ENCODE peak calls at places on chromosomes 7 and 10, in five cellular contexts. One of them, this sample, is unnamed.

GRCh38 chr7:108000875-108001758 is 1.8 kb downstream of the LAMB1 start:
- DNase-seq in GM12878: no peak
- DNase-seq in NT2/D1: no peak
- DNase-seq in H1: peak
- DNase-seq in HepG2: no peak
- DNase-seq in this sample: no peak

GRCh38 chr7:12975387-12975786 is 288.0 kb downstream of the ARL4A start:
- DNase-seq in GM12878: no peak
- DNase-seq in NT2/D1: no peak
- DNase-seq in H1: no peak
- DNase-seq in HepG2: no peak
- DNase-seq in this sample: no peak

GRCh38 chr10:47438857-47439474 is 44.9 kb downstream of the ANXA8 start:
- DNase-seq in GM12878: no peak
- DNase-seq in NT2/D1: peak
- DNase-seq in H1: no peak
- DNase-seq in HepG2: peak
- DNase-seq in this sample: peak

GRCh38 chr7:127667751-127668530 is 15.9 kb downstream of the SND1 start:
- DNase-seq in GM12878: no peak
- DNase-seq in NT2/D1: no peak
- DNase-seq in H1: no peak
- DNase-seq in HepG2: no peak
- DNase-seq in this sample: no peak

GRCh38 chr7:22430457-22430856 is 69.5 kb downstream of the STEAP1B start:
- DNase-seq in GM12878: no peak
- DNase-seq in NT2/D1: no peak
- DNase-seq in H1: no peak
- DNase-seq in HepG2: no peak
- DNase-seq in this sample: no peak

GRCh38 chr7:137209151-137209822 is 134.2 kb downstream of the PTN start:
- DNase-seq in GM12878: no peak
- DNase-seq in NT2/D1: no peak
- DNase-seq in H1: no peak
- DNase-seq in HepG2: no peak
- DNase-seq in this sample: no peak

GRCh38 chr7:50651227-50651989 is 86.2 kb upstream of the DDC start:
- DNase-seq in GM12878: no peak
- DNase-seq in NT2/D1: no peak
- DNase-seq in H1: no peak
- DNase-seq in HepG2: no peak
- DNase-seq in this sample: no peak

GRCh38 chr7:145624618-145625017 is 492.0 kb upstream of the CNTNAP2 start:
- DNase-seq in GM12878: no peak
- DNase-seq in NT2/D1: no peak
- DNase-seq in H1: no peak
- DNase-seq in HepG2: no peak
- DNase-seq in this sample: no peak

GRCh38 chr10:71780722-71781121 is 7.4 kb upstream of the VSIR start:
- DNase-seq in GM12878: no peak
- DNase-seq in NT2/D1: no peak
- DNase-seq in H1: no peak
- DNase-seq in HepG2: no peak
- DNase-seq in this sample: no peak

GRCh38 chr7:143052041-143052440 is at the start of gene OR6V1:
- DNase-seq in GM12878: no peak
- DNase-seq in NT2/D1: no peak
- DNase-seq in H1: no peak
- DNase-seq in HepG2: no peak
- DNase-seq in this sample: no peak

GRCh38 chr7:39130304-39130703 is 152.6 kb downstream of the POU6F2 start:
- DNase-seq in GM12878: no peak
- DNase-seq in NT2/D1: no peak
- DNase-seq in H1: no peak
- DNase-seq in HepG2: no peak
- DNase-seq in this sample: no peak

GRCh38 chr10:110872145-110872983 is 636 bp downstream of the PDCD4 start:
- DNase-seq in GM12878: no peak
- DNase-seq in NT2/D1: peak
- DNase-seq in H1: peak
- DNase-seq in HepG2: peak
- DNase-seq in this sample: peak

GRCh38 chr7:131556055-131556911 is at the start of gene PODXL:
- DNase-seq in GM12878: no peak
- DNase-seq in NT2/D1: no peak
- DNase-seq in H1: peak
- DNase-seq in HepG2: no peak
- DNase-seq in this sample: peak

GRCh38 chr10:114541081-114541833 is 116.8 kb downstream of the ABLIM1 start:
- DNase-seq in GM12878: no peak
- DNase-seq in NT2/D1: no peak
- DNase-seq in H1: no peak
- DNase-seq in HepG2: no peak
- DNase-seq in this sample: no peak

GRCh38 chr7:431658-432111 is 88.0 kb downstream of the PDGFA start:
- DNase-seq in GM12878: no peak
- DNase-seq in NT2/D1: no peak
- DNase-seq in H1: no peak
- DNase-seq in HepG2: no peak
- DNase-seq in this sample: no peak

GRCh38 chr10:61140765-61141392 is 196.9 kb upstream of the RHOBTB1 start:
- DNase-seq in GM12878: no peak
- DNase-seq in NT2/D1: no peak
- DNase-seq in H1: no peak
- DNase-seq in HepG2: peak
- DNase-seq in this sample: peak

GRCh38 chr7:129458171-129458570 is 23.9 kb downstream of the STRIP2 start:
- DNase-seq in GM12878: no peak
- DNase-seq in NT2/D1: no peak
- DNase-seq in H1: no peak
- DNase-seq in HepG2: no peak
- DNase-seq in this sample: no peak

GRCh38 chr10:3527869-3528268 is 257.1 kb downstream of the KLF6 start:
- DNase-seq in GM12878: no peak
- DNase-seq in NT2/D1: no peak
- DNase-seq in H1: no peak
- DNase-seq in HepG2: no peak
- DNase-seq in this sample: no peak

GRCh38 chr10:3526721-3527120 is 258.3 kb downstream of the KLF6 start:
- DNase-seq in GM12878: no peak
- DNase-seq in NT2/D1: no peak
- DNase-seq in H1: no peak
- DNase-seq in HepG2: no peak
- DNase-seq in this sample: no peak

GRCh38 chr10:3527144-3527543 is 257.9 kb downstream of the KLF6 start:
- DNase-seq in GM12878: no peak
- DNase-seq in NT2/D1: no peak
- DNase-seq in H1: no peak
- DNase-seq in HepG2: no peak
- DNase-seq in this sample: no peak

GRCh38 chr10:3524086-3524960 is 260.7 kb downstream of the KLF6 start:
- DNase-seq in GM12878: no peak
- DNase-seq in NT2/D1: no peak
- DNase-seq in H1: no peak
- DNase-seq in HepG2: no peak
- DNase-seq in this sample: no peak

DNA sequence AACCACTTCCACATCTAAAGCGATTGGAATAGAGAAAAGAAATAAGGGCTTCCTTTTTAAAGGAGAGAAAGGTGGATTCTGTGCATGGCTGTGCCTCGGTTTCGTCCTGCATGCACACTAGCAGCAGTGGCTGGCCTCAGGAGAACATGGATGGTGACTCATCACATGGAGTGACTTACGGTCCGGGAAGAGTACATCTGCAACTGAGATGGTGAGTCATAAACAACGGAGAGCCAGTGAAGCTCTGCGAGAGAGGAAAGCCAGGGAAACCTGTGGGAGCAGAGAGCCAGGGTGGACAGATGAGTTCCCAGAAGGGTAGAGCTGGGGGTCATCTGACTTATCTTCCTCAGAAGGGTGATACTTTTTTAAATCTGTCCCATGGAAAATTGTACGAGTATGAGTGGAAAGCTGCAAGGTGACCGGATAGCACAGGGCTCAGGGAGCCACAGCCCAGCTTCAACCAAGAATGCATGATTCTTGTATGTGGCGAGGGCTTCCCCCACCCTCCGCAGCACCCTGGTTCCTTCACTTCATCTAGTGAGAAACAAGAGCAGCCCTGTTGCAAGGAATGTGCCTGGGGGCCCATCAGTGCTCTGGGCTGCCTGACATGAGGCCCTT is 259.1 kb downstream of the KLF6 start:
- DNase-seq in GM12878: no peak
- DNase-seq in NT2/D1: no peak
- DNase-seq in H1: no peak
- DNase-seq in HepG2: peak
- DNase-seq in this sample: peak
- TF ChIP-seq SUZ12 in GM12878: no peak
- TF ChIP-seq SUZ12 in NT2/D1: no peak
- TF ChIP-seq SUZ12 in H1: no peak
- TF ChIP-seq SUZ12 in HepG2: no peak
- TF ChIP-seq SUZ12 in this sample: no peak

GRCh38 chr10:99665304-99665703 is 6.0 kb downstream of the ENTPD7 start:
- DNase-seq in GM12878: no peak
- DNase-seq in NT2/D1: no peak
- DNase-seq in H1: no peak
- DNase-seq in HepG2: no peak
- DNase-seq in this sample: no peak

GRCh38 chr10:99661370-99661749 is 2.1 kb downstream of the ENTPD7 start:
- DNase-seq in GM12878: no peak
- DNase-seq in NT2/D1: no peak
- DNase-seq in H1: no peak
- DNase-seq in HepG2: no peak
- DNase-seq in this sample: no peak

GRCh38 chr10:99672884-99673283 is 13.6 kb downstream of the ENTPD7 start:
- DNase-seq in GM12878: no peak
- DNase-seq in NT2/D1: no peak
- DNase-seq in H1: no peak
- DNase-seq in HepG2: no peak
- DNase-seq in this sample: no peak

GRCh38 chr10:99667108-99667751 is 7.9 kb downstream of the ENTPD7 start:
- DNase-seq in GM12878: no peak
- DNase-seq in NT2/D1: no peak
- DNase-seq in H1: no peak
- DNase-seq in HepG2: no peak
- DNase-seq in this sample: no peak
- TF ChIP-seq SUZ12 in GM12878: no peak
- TF ChIP-seq SUZ12 in NT2/D1: no peak
- TF ChIP-seq SUZ12 in H1: no peak
- TF ChIP-seq SUZ12 in HepG2: no peak
- TF ChIP-seq SUZ12 in this sample: no peak

DNA sequence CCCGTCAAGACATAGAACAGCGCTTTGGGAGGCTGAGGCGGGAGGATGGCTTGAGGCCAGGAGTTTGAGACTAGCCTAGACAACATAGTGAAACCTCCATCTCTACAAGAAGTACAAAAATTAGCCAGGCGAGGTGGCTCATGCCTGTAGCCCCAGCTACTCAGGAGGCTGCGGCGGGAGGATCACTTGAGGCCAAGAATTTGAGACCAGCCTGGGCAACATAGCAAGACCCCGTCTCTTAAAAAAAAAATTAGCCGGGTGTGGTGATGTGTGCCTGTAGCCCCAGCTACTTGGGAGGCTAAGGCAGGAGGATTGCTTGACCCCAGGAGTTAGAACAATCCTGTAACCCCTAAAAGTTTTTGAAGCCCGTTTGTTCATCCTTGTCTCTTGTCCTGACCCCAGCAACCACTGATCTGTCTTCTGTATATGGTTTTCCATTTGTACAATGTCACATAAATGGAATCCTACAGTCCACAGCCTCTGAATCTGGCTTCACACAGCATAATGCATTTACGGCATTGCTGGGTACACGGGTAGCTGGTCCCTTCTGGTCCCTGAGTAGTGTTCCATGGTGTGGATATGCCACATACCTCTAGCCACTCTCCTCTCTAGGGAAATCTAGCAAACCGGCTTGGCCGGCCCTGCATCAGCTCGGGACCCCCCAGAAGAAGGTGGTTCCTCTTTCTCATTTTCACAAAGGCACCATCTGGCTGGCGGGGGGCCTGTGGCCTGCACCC is 8.4 kb downstream of the GTF2IRD1 start:
- DNase-seq in GM12878: no peak
- DNase-seq in NT2/D1: no peak
- DNase-seq in H1: no peak
- DNase-seq in HepG2: no peak
- DNase-seq in this sample: no peak
- TF ChIP-seq SUZ12 in GM12878: no peak
- TF ChIP-seq SUZ12 in NT2/D1: no peak
- TF ChIP-seq SUZ12 in H1: no peak
- TF ChIP-seq SUZ12 in HepG2: no peak
- TF ChIP-seq SUZ12 in this sample: no peak

GRCh38 chr7:94133460-94133859 is 129.3 kb upstream of the BET1 start:
- DNase-seq in GM12878: peak
- DNase-seq in NT2/D1: peak
- DNase-seq in H1: no peak
- DNase-seq in HepG2: no peak
- DNase-seq in this sample: no peak
- TF ChIP-seq SUZ12 in GM12878: no peak
- TF ChIP-seq SUZ12 in NT2/D1: no peak
- TF ChIP-seq SUZ12 in H1: no peak
- TF ChIP-seq SUZ12 in HepG2: no peak
- TF ChIP-seq SUZ12 in this sample: no peak

DNA sequence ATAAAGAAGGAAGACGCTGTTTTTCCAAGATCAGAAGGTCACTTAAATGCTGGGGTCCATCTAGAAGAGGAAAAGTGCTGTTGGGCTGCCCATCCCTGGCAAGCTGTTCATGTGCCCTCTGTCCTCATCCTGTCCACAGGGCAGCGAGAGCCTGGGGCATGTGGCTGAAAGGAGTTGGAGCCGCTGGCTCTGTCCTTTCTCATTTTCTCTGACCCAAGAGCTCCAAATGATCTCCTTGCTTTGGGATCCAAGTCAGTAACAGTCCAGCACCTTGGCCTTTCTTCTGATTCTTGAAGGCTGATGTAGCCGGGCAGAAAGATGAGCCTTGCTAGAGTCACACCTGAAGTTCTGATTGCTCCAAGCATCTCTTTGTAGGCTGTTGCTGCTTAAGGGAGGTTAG is 44.4 kb downstream of the SPDYE5 start:
- DNase-seq in GM12878: no peak
- DNase-seq in NT2/D1: no peak
- DNase-seq in H1: peak
- DNase-seq in HepG2: no peak
- DNase-seq in this sample: no peak
- TF ChIP-seq SUZ12 in GM12878: no peak
- TF ChIP-seq SUZ12 in NT2/D1: no peak
- TF ChIP-seq SUZ12 in H1: no peak
- TF ChIP-seq SUZ12 in HepG2: no peak
- TF ChIP-seq SUZ12 in this sample: no peak